ENCODE peak calls at places on chromosomes 12 and 14, in ten cellular contexts. B is adipocyte; C is GM23248; W is CD8-positive, alpha-beta memory T cell; A is activated T-cell treated with anti-CD3 and anti-CD28 coated beads for 24 hours; G is NCI-H2081 treated with DMSO at 0.1 percent for 48 hours; M is left ventricle myocardium inferior; R is NCI-H524 treated with DMSO at 0.1 percent for 48 hours; X is neural crest cell; L is SJSA1. I is an unnamed sample.
A peak's percentile ranks its signal among the peaks of the same experiment; 100 is the strongest.

GRCh38 chr12:27966870-27967269 is 5.7 kb downstream of the PTHLH start:
- DNase-seq in B (peak; percentile 92), C (peak; percentile 96), W (no peak), A (no peak), G (no peak), M (no peak), R (no peak), X (no peak), L (peak; percentile 56), I (no peak)

GRCh38 chr12:47413806-47414205 is 292.0 kb downstream of the RPAP3 start:
- DNase-seq in B (peak; percentile 32), C (peak; percentile 76), W (no peak), A (no peak), G (no peak), M (no peak), R (no peak), X (no peak), L (no peak), I (no peak)

GRCh38 chr12:47277071-47277408 is 197.3 kb upstream of the AMIGO2 start:
- DNase-seq in B (no peak), C (no peak), W (no peak), A (no peak), G (no peak), M (no peak), R (no peak), X (no peak), L (no peak), I (no peak)

GRCh38 chr14:88346048-88346639 is 23.1 kb upstream of the KCNK10 start:
- DNase-seq in B (no peak), C (no peak), W (no peak), A (no peak), G (no peak), M (no peak), R (no peak), X (no peak), L (no peak), I (no peak)

GRCh38 chr12:47698055-47698454 is 7.8 kb downstream of the RPAP3 start:
- DNase-seq in B (no peak), C (no peak), W (no peak), A (no peak), G (no peak), M (no peak), R (no peak), X (no peak), L (no peak), I (no peak)

GRCh38 chr12:59472273-59472672 is 123.6 kb upstream of the SLC16A7 start:
- DNase-seq in B (no peak), C (no peak), W (no peak), A (no peak), G (no peak), M (no peak), R (no peak), X (no peak), L (no peak), I (no peak)

GRCh38 chr12:29782821-29783772 is 645 bp downstream of the TMTC1 start:
- DNase-seq in B (peak; percentile 86), C (peak; percentile 81), W (no peak), A (no peak), G (no peak), M (peak; percentile 53), R (peak; percentile 8), X (peak; percentile 29), L (no peak), I (peak; percentile 6)

GRCh38 chr14:64680013-64680674 is 24.1 kb upstream of the PLEKHG3 start:
- DNase-seq in B (peak; percentile 14), C (peak; percentile 74), W (no peak), A (no peak), G (no peak), M (no peak), R (no peak), X (no peak), L (no peak), I (no peak)

GRCh38 chr12:121465921-121466799 is 66.2 kb downstream of the RNF34 start:
- DNase-seq in B (peak; percentile 63), C (peak; percentile 57), W (peak; percentile 60), A (peak; percentile 20), G (no peak), M (no peak), R (no peak), X (peak; percentile 33), L (no peak), I (peak; percentile 67)

GRCh38 chr14:34718750-34719304 is 4.4 kb upstream of the CFL2 start:
- DNase-seq in B (no peak), C (peak; percentile 71), W (no peak), A (no peak), G (no peak), M (no peak), R (no peak), X (no peak), L (no peak), I (no peak)

GRCh38 chr14:100661340-100661712 is 65.4 kb upstream of the DLK1 start:
- DNase-seq in B (no peak), C (no peak), W (no peak), A (no peak), G (no peak), M (no peak), R (no peak), X (no peak), L (no peak), I (no peak)

GRCh38 chr12:104835317-104835716 is 122.8 kb downstream of the SLC41A2 start:
- DNase-seq in B (no peak), C (no peak), W (no peak), A (no peak), G (no peak), M (no peak), R (no peak), X (no peak), L (no peak), I (no peak)

GRCh38 chr12:47080725-47081502 is 1.2 kb upstream of the AMIGO2 start:
- DNase-seq in B (no peak), C (peak; percentile 77), W (peak; percentile 54), A (peak; percentile 40), G (no peak), M (peak; percentile 65), R (peak; percentile 5), X (no peak), L (peak; percentile 65), I (peak; percentile 55)

GRCh38 chr14:69606816-69607215 is 4.6 kb upstream of the SUSD6 start:
- DNase-seq in B (no peak), C (no peak), W (no peak), A (no peak), G (no peak), M (no peak), R (no peak), X (no peak), L (no peak), I (no peak)

GRCh38 chr12:108423486-108423885 is 84.4 kb upstream of the CMKLR1 start:
- DNase-seq in B (no peak), C (no peak), W (no peak), A (no peak), G (no peak), M (no peak), R (no peak), X (no peak), L (no peak), I (no peak)

GRCh38 chr14:95679995-95680735 is 6.1 kb upstream of the TCL1B start:
- DNase-seq in B (no peak), C (no peak), W (no peak), A (no peak), G (peak; percentile 15), M (no peak), R (no peak), X (no peak), L (no peak), I (no peak)

GRCh38 chr14:47744155-47744554 is 68.8 kb upstream of the MDGA2 start:
- DNase-seq in B (no peak), C (no peak), W (no peak), A (no peak), G (no peak), M (no peak), R (no peak), X (no peak), L (no peak), I (no peak)

GRCh38 chr14:52885230-52885629 is 65.6 kb downstream of the FERMT2 start:
- DNase-seq in B (peak; percentile 76), C (peak; percentile 69), W (no peak), A (no peak), G (no peak), M (no peak), R (no peak), X (no peak), L (no peak), I (no peak)

GRCh38 chr14:92651106-92651792 is 97.2 kb downstream of the LGMN start:
- DNase-seq in B (no peak), C (no peak), W (peak; percentile 90), A (peak; percentile 74), G (no peak), M (no peak), R (no peak), X (no peak), L (no peak), I (peak; percentile 46)

GRCh38 chr12:121260091-121260490 is 36.4 kb downstream of the CAMKK2 start:
- DNase-seq in B (no peak), C (no peak), W (no peak), A (no peak), G (no peak), M (no peak), R (no peak), X (no peak), L (no peak), I (no peak)

GRCh38 chr12:95790025-95790911 is at the start of gene NTN4:
- DNase-seq in B (peak; percentile 70), C (peak; percentile 79), W (peak; percentile 15), A (no peak), G (no peak), M (peak; percentile 73), R (no peak), X (peak; percentile 36), L (peak; percentile 60), I (peak; percentile 79)

GRCh38 chr14:59318908-59319307 is 130.4 kb downstream of the DAAM1 start:
- DNase-seq in B (no peak), C (no peak), W (no peak), A (no peak), G (no peak), M (no peak), R (no peak), X (no peak), L (no peak), I (no peak)